ENCODE peak calls at places on chromosomes 11 and 22, in five cellular contexts. One of them, this sample, is unnamed.

GRCh38 chr11:128658499-128658898 is 35.4 kb upstream of the FLI1 start:
- DNase-seq in stimulated activated CD4-positive, alpha-beta T cell treated with anti-CD3 and anti-CD28 coated beads, TNF-alpha, amount 100 ng/mL, for 24 hours: no peak
- DNase-seq in aorta: no peak
- DNase-seq in non-pigmented ciliary epithelial cell: no peak
- DNase-seq in omental fat pad: no peak
- DNase-seq in this sample: no peak

GRCh38 chr22:49975543-49976389 is 15.2 kb downstream of the PIM3 start:
- DNase-seq in aorta: peak; percentile 73
- DNase-seq in non-pigmented ciliary epithelial cell: no peak
- DNase-seq in omental fat pad: peak; percentile 20
- DNase-seq in stimulated activated CD4-positive, alpha-beta T cell treated with anti-CD3 and anti-CD28 coated beads, TNF-alpha, amount 100 ng/mL, for 24 hours: no peak
- DNase-seq in this sample: no peak

GRCh38 chr11:86632499-86633269 is 39.7 kb downstream of the ME3 start:
- DNase-seq in non-pigmented ciliary epithelial cell: peak; percentile 90
- DNase-seq in aorta: peak; percentile 85
- DNase-seq in omental fat pad: no peak
- DNase-seq in stimulated activated CD4-positive, alpha-beta T cell treated with anti-CD3 and anti-CD28 coated beads, TNF-alpha, amount 100 ng/mL, for 24 hours: no peak
- DNase-seq in this sample: peak; percentile 62

GRCh38 chr11:81870815-81871214 is 862.8 kb downstream of the FAM181B start:
- DNase-seq in non-pigmented ciliary epithelial cell: no peak
- DNase-seq in stimulated activated CD4-positive, alpha-beta T cell treated with anti-CD3 and anti-CD28 coated beads, TNF-alpha, amount 100 ng/mL, for 24 hours: no peak
- DNase-seq in aorta: no peak
- DNase-seq in omental fat pad: no peak
- DNase-seq in this sample: no peak

GRCh38 chr11:81497202-81497804 is 1236.4 kb downstream of the FAM181B start:
- DNase-seq in non-pigmented ciliary epithelial cell: no peak
- DNase-seq in stimulated activated CD4-positive, alpha-beta T cell treated with anti-CD3 and anti-CD28 coated beads, TNF-alpha, amount 100 ng/mL, for 24 hours: no peak
- DNase-seq in aorta: no peak
- DNase-seq in omental fat pad: no peak
- DNase-seq in this sample: no peak

GRCh38 chr11:2515401-2516275 is 70.8 kb downstream of the KCNQ1 start:
- DNase-seq in omental fat pad: no peak
- DNase-seq in stimulated activated CD4-positive, alpha-beta T cell treated with anti-CD3 and anti-CD28 coated beads, TNF-alpha, amount 100 ng/mL, for 24 hours: no peak
- DNase-seq in non-pigmented ciliary epithelial cell: no peak
- DNase-seq in aorta: peak; percentile 49
- DNase-seq in this sample: no peak

GRCh38 chr22:23834830-23835772 is 3.7 kb downstream of the DERL3 start:
- DNase-seq in omental fat pad: no peak
- DNase-seq in non-pigmented ciliary epithelial cell: no peak
- DNase-seq in aorta: peak; percentile 72
- DNase-seq in stimulated activated CD4-positive, alpha-beta T cell treated with anti-CD3 and anti-CD28 coated beads, TNF-alpha, amount 100 ng/mL, for 24 hours: no peak
- DNase-seq in this sample: no peak

GRCh38 chr22:24871611-24872205 is 65.7 kb downstream of the SGSM1 start:
- DNase-seq in non-pigmented ciliary epithelial cell: no peak
- DNase-seq in stimulated activated CD4-positive, alpha-beta T cell treated with anti-CD3 and anti-CD28 coated beads, TNF-alpha, amount 100 ng/mL, for 24 hours: no peak
- DNase-seq in omental fat pad: no peak
- DNase-seq in aorta: no peak
- DNase-seq in this sample: no peak

GRCh38 chr11:57349491-57350274 is 11.5 kb downstream of the P2RX3 start:
- DNase-seq in aorta: peak; percentile 93
- DNase-seq in stimulated activated CD4-positive, alpha-beta T cell treated with anti-CD3 and anti-CD28 coated beads, TNF-alpha, amount 100 ng/mL, for 24 hours: peak; percentile 33
- DNase-seq in omental fat pad: peak; percentile 61
- DNase-seq in non-pigmented ciliary epithelial cell: no peak
- DNase-seq in this sample: peak; percentile 22

GRCh38 chr22:35102663-35103062 is 36.7 kb downstream of the ISX start:
- DNase-seq in non-pigmented ciliary epithelial cell: peak; percentile 2
- DNase-seq in omental fat pad: no peak
- DNase-seq in aorta: no peak
- DNase-seq in stimulated activated CD4-positive, alpha-beta T cell treated with anti-CD3 and anti-CD28 coated beads, TNF-alpha, amount 100 ng/mL, for 24 hours: no peak
- DNase-seq in this sample: no peak

GRCh38 chr11:72696866-72697428 is 22.7 kb upstream of the PDE2A start:
- DNase-seq in non-pigmented ciliary epithelial cell: no peak
- DNase-seq in omental fat pad: no peak
- DNase-seq in stimulated activated CD4-positive, alpha-beta T cell treated with anti-CD3 and anti-CD28 coated beads, TNF-alpha, amount 100 ng/mL, for 24 hours: no peak
- DNase-seq in aorta: peak; percentile 84
- DNase-seq in this sample: no peak

GRCh38 chr22:29623553-29624169 is 20.2 kb downstream of the NF2 start:
- DNase-seq in omental fat pad: no peak
- DNase-seq in aorta: no peak
- DNase-seq in non-pigmented ciliary epithelial cell: no peak
- DNase-seq in stimulated activated CD4-positive, alpha-beta T cell treated with anti-CD3 and anti-CD28 coated beads, TNF-alpha, amount 100 ng/mL, for 24 hours: no peak
- DNase-seq in this sample: no peak

GRCh38 chr11:43830928-43831440 is 49.6 kb upstream of the ALKBH3 start:
- DNase-seq in non-pigmented ciliary epithelial cell: peak; percentile 100
- DNase-seq in stimulated activated CD4-positive, alpha-beta T cell treated with anti-CD3 and anti-CD28 coated beads, TNF-alpha, amount 100 ng/mL, for 24 hours: peak; percentile 39
- DNase-seq in omental fat pad: peak; percentile 28
- DNase-seq in aorta: no peak
- DNase-seq in this sample: peak; percentile 34

GRCh38 chr11:9077164-9077563 is 14.2 kb downstream of the SCUBE2 start:
- DNase-seq in stimulated activated CD4-positive, alpha-beta T cell treated with anti-CD3 and anti-CD28 coated beads, TNF-alpha, amount 100 ng/mL, for 24 hours: no peak
- DNase-seq in omental fat pad: no peak
- DNase-seq in non-pigmented ciliary epithelial cell: no peak
- DNase-seq in aorta: no peak
- DNase-seq in this sample: no peak

GRCh38 chr11:61098778-61099177 is 3.5 kb upstream of the CD5 start:
- DNase-seq in aorta: no peak
- DNase-seq in omental fat pad: no peak
- DNase-seq in non-pigmented ciliary epithelial cell: no peak
- DNase-seq in stimulated activated CD4-positive, alpha-beta T cell treated with anti-CD3 and anti-CD28 coated beads, TNF-alpha, amount 100 ng/mL, for 24 hours: no peak
- DNase-seq in this sample: no peak

GRCh38 chr22:44587004-44587793 is 89.2 kb upstream of the RTL6 start:
- DNase-seq in non-pigmented ciliary epithelial cell: no peak
- DNase-seq in aorta: peak; percentile 58
- DNase-seq in omental fat pad: no peak
- DNase-seq in stimulated activated CD4-positive, alpha-beta T cell treated with anti-CD3 and anti-CD28 coated beads, TNF-alpha, amount 100 ng/mL, for 24 hours: no peak
- DNase-seq in this sample: no peak

GRCh38 chr22:45418056-45418769 is 4.7 kb downstream of the RIBC2 start:
- DNase-seq in non-pigmented ciliary epithelial cell: no peak
- DNase-seq in omental fat pad: no peak
- DNase-seq in aorta: no peak
- DNase-seq in stimulated activated CD4-positive, alpha-beta T cell treated with anti-CD3 and anti-CD28 coated beads, TNF-alpha, amount 100 ng/mL, for 24 hours: no peak
- DNase-seq in this sample: no peak

GRCh38 chr11:910589-911030 is at the start of gene CHID1:
- DNase-seq in aorta: peak; percentile 96
- DNase-seq in stimulated activated CD4-positive, alpha-beta T cell treated with anti-CD3 and anti-CD28 coated beads, TNF-alpha, amount 100 ng/mL, for 24 hours: peak; percentile 75
- DNase-seq in non-pigmented ciliary epithelial cell: no peak
- DNase-seq in omental fat pad: peak; percentile 52
- DNase-seq in this sample: peak; percentile 72

GRCh38 chr11:16604784-16605439 is 133.5 kb upstream of the C11orf58 start:
- DNase-seq in omental fat pad: no peak
- DNase-seq in stimulated activated CD4-positive, alpha-beta T cell treated with anti-CD3 and anti-CD28 coated beads, TNF-alpha, amount 100 ng/mL, for 24 hours: no peak
- DNase-seq in non-pigmented ciliary epithelial cell: no peak
- DNase-seq in aorta: peak; percentile 81
- DNase-seq in this sample: no peak

GRCh38 chr22:46212195-46212594 is 37.9 kb downstream of the CDPF1 start:
- DNase-seq in stimulated activated CD4-positive, alpha-beta T cell treated with anti-CD3 and anti-CD28 coated beads, TNF-alpha, amount 100 ng/mL, for 24 hours: no peak
- DNase-seq in non-pigmented ciliary epithelial cell: no peak
- DNase-seq in aorta: no peak
- DNase-seq in omental fat pad: no peak
- DNase-seq in this sample: no peak

GRCh38 chr11:20131744-20132666 is 28.3 kb downstream of the DBX1 start:
- DNase-seq in non-pigmented ciliary epithelial cell: no peak
- DNase-seq in stimulated activated CD4-positive, alpha-beta T cell treated with anti-CD3 and anti-CD28 coated beads, TNF-alpha, amount 100 ng/mL, for 24 hours: no peak
- DNase-seq in aorta: peak; percentile 84
- DNase-seq in omental fat pad: no peak
- DNase-seq in this sample: peak; percentile 12

GRCh38 chr11:44858796-44859527 is 91.7 kb downstream of the TP53I11 start:
- DNase-seq in omental fat pad: no peak
- DNase-seq in aorta: no peak
- DNase-seq in stimulated activated CD4-positive, alpha-beta T cell treated with anti-CD3 and anti-CD28 coated beads, TNF-alpha, amount 100 ng/mL, for 24 hours: no peak
- DNase-seq in non-pigmented ciliary epithelial cell: no peak
- DNase-seq in this sample: no peak

GRCh38 chr22:20968281-20968977 is 1.4 kb downstream of the AIFM3 start:
- DNase-seq in omental fat pad: no peak
- DNase-seq in aorta: no peak
- DNase-seq in stimulated activated CD4-positive, alpha-beta T cell treated with anti-CD3 and anti-CD28 coated beads, TNF-alpha, amount 100 ng/mL, for 24 hours: no peak
- DNase-seq in non-pigmented ciliary epithelial cell: no peak
- DNase-seq in this sample: no peak

GRCh38 chr22:35561796-35562526 is 21.3 kb downstream of the RASD2 start:
- DNase-seq in non-pigmented ciliary epithelial cell: peak; percentile 63
- DNase-seq in omental fat pad: no peak
- DNase-seq in stimulated activated CD4-positive, alpha-beta T cell treated with anti-CD3 and anti-CD28 coated beads, TNF-alpha, amount 100 ng/mL, for 24 hours: no peak
- DNase-seq in aorta: no peak
- DNase-seq in this sample: no peak

GRCh38 chr11:128341280-128341679 is 246.1 kb downstream of the ETS1 start:
- DNase-seq in aorta: no peak
- DNase-seq in non-pigmented ciliary epithelial cell: no peak
- DNase-seq in omental fat pad: no peak
- DNase-seq in stimulated activated CD4-positive, alpha-beta T cell treated with anti-CD3 and anti-CD28 coated beads, TNF-alpha, amount 100 ng/mL, for 24 hours: no peak
- DNase-seq in this sample: no peak

GRCh38 chr22:25237503-25237902 is 18.1 kb downstream of the CRYBB2 start:
- DNase-seq in omental fat pad: no peak
- DNase-seq in stimulated activated CD4-positive, alpha-beta T cell treated with anti-CD3 and anti-CD28 coated beads, TNF-alpha, amount 100 ng/mL, for 24 hours: no peak
- DNase-seq in aorta: no peak
- DNase-seq in non-pigmented ciliary epithelial cell: no peak
- DNase-seq in this sample: no peak

GRCh38 chr11:1770061-1770460 is 6.3 kb upstream of the CTSD start:
- DNase-seq in aorta: no peak
- DNase-seq in stimulated activated CD4-positive, alpha-beta T cell treated with anti-CD3 and anti-CD28 coated beads, TNF-alpha, amount 100 ng/mL, for 24 hours: no peak
- DNase-seq in non-pigmented ciliary epithelial cell: no peak
- DNase-seq in omental fat pad: no peak
- DNase-seq in this sample: no peak

GRCh38 chr11:110531056-110531756 is 101.5 kb downstream of the FDX1 start:
- DNase-seq in omental fat pad: no peak
- DNase-seq in non-pigmented ciliary epithelial cell: no peak
- DNase-seq in stimulated activated CD4-positive, alpha-beta T cell treated with anti-CD3 and anti-CD28 coated beads, TNF-alpha, amount 100 ng/mL, for 24 hours: no peak
- DNase-seq in aorta: no peak
- DNase-seq in this sample: no peak

GRCh38 chr22:37095113-37095512 is 14.4 kb downstream of the TMPRSS6 start:
- DNase-seq in omental fat pad: no peak
- DNase-seq in stimulated activated CD4-positive, alpha-beta T cell treated with anti-CD3 and anti-CD28 coated beads, TNF-alpha, amount 100 ng/mL, for 24 hours: peak; percentile 67
- DNase-seq in aorta: no peak
- DNase-seq in non-pigmented ciliary epithelial cell: no peak
- DNase-seq in this sample: no peak

GRCh38 chr11:15038963-15039362 is 34.4 kb upstream of the CALCB start:
- DNase-seq in omental fat pad: no peak
- DNase-seq in non-pigmented ciliary epithelial cell: no peak
- DNase-seq in aorta: no peak
- DNase-seq in stimulated activated CD4-positive, alpha-beta T cell treated with anti-CD3 and anti-CD28 coated beads, TNF-alpha, amount 100 ng/mL, for 24 hours: no peak
- DNase-seq in this sample: no peak

GRCh38 chr11:2294340-2295290 is 7.1 kb downstream of the C11orf21 start:
- DNase-seq in aorta: peak; percentile 64
- DNase-seq in stimulated activated CD4-positive, alpha-beta T cell treated with anti-CD3 and anti-CD28 coated beads, TNF-alpha, amount 100 ng/mL, for 24 hours: no peak
- DNase-seq in non-pigmented ciliary epithelial cell: no peak
- DNase-seq in omental fat pad: peak; percentile 10
- DNase-seq in this sample: no peak